ENCODE peak calls at places on chromosomes 3 and 15, in five cellular contexts. L, Y, K, I and F are unnamed samples.

GRCh38 chr3:45816544-45816943 is 20.2 kb upstream of the SLC6A20 start:
- DNase-seq in L (no peak), Y (no peak), K (no peak), I (no peak), F (no peak)

GRCh38 chr3:51712963-51713362 is 6.1 kb downstream of the GRM2 start:
- DNase-seq in L (peak), Y (no peak), K (no peak), I (no peak), F (no peak)

GRCh38 chr3:39127296-39127906 is 19.9 kb downstream of the TTC21A start:
- DNase-seq in L (peak), Y (no peak), K (no peak), I (no peak), F (no peak)

GRCh38 chr15:75233504-75234190 is 24.5 kb upstream of the GOLGA6C start:
- DNase-seq in L (peak), Y (peak), K (no peak), I (no peak), F (no peak)

GRCh38 chr15:89399070-89399389 is 64.4 kb upstream of the POLG start:
- DNase-seq in L (no peak), Y (no peak), K (no peak), I (no peak), F (no peak)

GRCh38 chr15:34773916-34774315 is 19.1 kb upstream of the GJD2 start:
- DNase-seq in L (no peak), Y (no peak), K (no peak), I (no peak), F (no peak)

GRCh38 chr15:56877591-56877990 is 40.9 kb upstream of the TCF12 start:
- DNase-seq in L (no peak), Y (no peak), K (no peak), I (no peak), F (no peak)

GRCh38 chr15:68360716-68361115 is 71.2 kb downstream of the ITGA11 start:
- DNase-seq in L (no peak), Y (no peak), K (no peak), I (no peak), F (no peak)

GRCh38 chr15:84824260-84824690 is 7.1 kb downstream of the ALPK3 start:
- DNase-seq in L (no peak), Y (no peak), K (no peak), I (no peak), F (no peak)

GRCh38 chr3:66763294-66763693 is 234.8 kb upstream of the KBTBD8 start:
- DNase-seq in L (no peak), Y (no peak), K (no peak), I (no peak), F (no peak)

GRCh38 chr15:25830844-25831443 is 32.2 kb downstream of the ATP10A start:
- DNase-seq in L (no peak), Y (no peak), K (no peak), I (no peak), F (no peak)

GRCh38 chr3:152257246-152258074 is 11.3 kb upstream of the MBNL1 start:
- DNase-seq in L (no peak), Y (no peak), K (no peak), I (no peak), F (no peak)

GRCh38 chr3:178551916-178552321 is 15.7 kb downstream of the KCNMB2 start:
- DNase-seq in L (no peak), Y (no peak), K (no peak), I (no peak), F (no peak)

GRCh38 chr15:45186771-45187577 is 792 bp downstream of the SHF start:
- DNase-seq in L (no peak), Y (no peak), K (no peak), I (no peak), F (no peak)

GRCh38 chr3:7574435-7574834 is 713.5 kb downstream of the GRM7 start:
- DNase-seq in L (no peak), Y (no peak), K (no peak), I (no peak), F (no peak)

GRCh38 chr3:51681453-51681852 is 10.4 kb downstream of the TEX264 start:
- DNase-seq in L (no peak), Y (no peak), K (no peak), I (no peak), F (no peak)

GRCh38 chr15:74653426-74654082 is 37.9 kb downstream of the CLK3 start:
- DNase-seq in L (no peak), Y (no peak), K (no peak), I (no peak), F (no peak)

GRCh38 chr3:151210676-151211381 is 7.8 kb upstream of the GPR171 start:
- DNase-seq in L (no peak), Y (no peak), K (no peak), I (no peak), F (no peak)

GRCh38 chr3:182182531-182182968 is 470.8 kb downstream of the SOX2 start:
- DNase-seq in L (no peak), Y (no peak), K (no peak), I (no peak), F (no peak)

GRCh38 chr15:57878573-57878972 is 172.1 kb downstream of the POLR2M start:
- DNase-seq in L (no peak), Y (no peak), K (no peak), I (no peak), F (no peak)

GRCh38 chr15:40232625-40233070 is 6.2 kb upstream of the PAK6 start:
- DNase-seq in L (no peak), Y (no peak), K (no peak), I (no peak), F (no peak)

GRCh38 chr15:29270169-29270955 is 740 bp upstream of the NSMCE3 start:
- DNase-seq in L (no peak), Y (no peak), K (peak), I (no peak), F (peak)

GRCh38 chr3:194312743-194313281 is 38.3 kb downstream of the CPN2 start:
- DNase-seq in L (peak), Y (no peak), K (no peak), I (no peak), F (no peak)

GRCh38 chr3:20321391-20322047 is 135.5 kb upstream of the SGO1 start:
- DNase-seq in L (no peak), Y (no peak), K (no peak), I (no peak), F (no peak)

GRCh38 chr3:49799761-49800160 is at the start of gene CDHR4:
- DNase-seq in L (no peak), Y (no peak), K (no peak), I (no peak), F (no peak)

GRCh38 chr3:156230291-156230900 is 110.0 kb downstream of the KCNAB1 start:
- DNase-seq in L (no peak), Y (no peak), K (no peak), I (no peak), F (no peak)

GRCh38 chr3:177781686-177782161 is 584.4 kb upstream of the TBL1XR1 start:
- DNase-seq in L (no peak), Y (no peak), K (no peak), I (no peak), F (no peak)

GRCh38 chr3:100546020-100546744 is 53.8 kb downstream of the TMEM45A start:
- DNase-seq in L (no peak), Y (no peak), K (no peak), I (no peak), F (no peak)

GRCh38 chr3:63762180-63762579 is 56.9 kb upstream of the C3orf49 start:
- DNase-seq in L (no peak), Y (no peak), K (no peak), I (no peak), F (no peak)

GRCh38 chr3:194756460-194757355 is 71.0 kb downstream of the FAM43A start:
- DNase-seq in L (peak), Y (no peak), K (no peak), I (no peak), F (no peak)

GRCh38 chr3:15099364-15100098 is 583 bp upstream of the RBSN start:
- DNase-seq in L (no peak), Y (peak), K (no peak), I (no peak), F (no peak)